ENCODE peak calls at places on chromosomes 4 and X, in four cellular contexts. H is K562, X is H1, W is DND-41. Y is an unnamed sample.

GRCh38 chr4:183960021-183960420 is 54.9 kb downstream of the STOX2 start:
- DNase-seq in H (peak; percentile 6), X (peak; percentile 53), W (no peak), Y (no peak)

GRCh38 chrX:666762-667161 is 36.2 kb downstream of the SHOX start:
- DNase-seq in H (no peak), X (no peak), W (no peak), Y (no peak)

GRCh38 chrX:136259543-136259942 is 8.3 kb upstream of the MAP7D3 start:
- DNase-seq in H (no peak), X (no peak), W (peak; percentile 6), Y (no peak)

GRCh38 chr4:62771656-62772557 is 1571.8 kb downstream of the ADGRL3 start:
- DNase-seq in H (no peak), X (peak; percentile 42), W (no peak), Y (no peak)

GRCh38 chr4:124640037-124640730 is 72.3 kb downstream of the ANKRD50 start:
- DNase-seq in H (no peak), X (no peak), W (no peak), Y (peak; percentile 44)

GRCh38 chr4:89800527-89801103 is 36.3 kb downstream of the SNCA start:
- DNase-seq in H (peak; percentile 4), X (no peak), W (no peak), Y (no peak)

GRCh38 chr4:94957030-94957429 is 199.3 kb downstream of the BMPR1B start:
- DNase-seq in H (no peak), X (no peak), W (no peak), Y (no peak)

GRCh38 chrX:40167240-40168182 is 69.8 kb upstream of the BCOR start:
- DNase-seq in H (peak; percentile 46), X (peak; percentile 60), W (no peak), Y (no peak)

GRCh38 chrX:148609766-148610698 is 109.6 kb downstream of the AFF2 start:
- DNase-seq in H (no peak), X (no peak), W (no peak), Y (no peak)

GRCh38 chr4:87153078-87153477 is 67.3 kb downstream of the KLHL8 start:
- DNase-seq in H (no peak), X (no peak), W (no peak), Y (no peak)

DNA sequence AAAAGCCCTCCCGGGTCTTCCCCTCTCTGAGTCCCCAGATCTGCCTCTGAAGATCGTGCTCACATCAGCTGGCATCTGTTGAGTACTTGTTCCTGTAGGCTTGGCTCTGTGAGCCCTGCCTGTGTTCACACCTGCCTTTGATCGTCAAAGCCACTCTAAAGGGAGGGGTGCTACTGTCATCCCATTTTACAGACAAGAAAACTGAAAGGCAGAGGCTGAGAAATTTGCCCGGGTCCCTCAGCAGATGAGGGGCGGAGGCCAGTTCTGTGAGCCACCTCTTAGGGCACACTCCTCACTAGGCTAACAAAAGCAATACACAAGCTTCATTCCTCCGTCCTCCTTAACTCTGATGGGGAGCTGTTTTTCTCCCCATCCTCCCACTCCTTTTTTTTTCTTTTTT is 655 bp downstream of the CYTL1 start:
- DNase-seq in H (no peak), X (no peak), W (no peak), Y (no peak)
- TF ChIP-seq EZH2 in H (no peak), X (no peak), W (no peak), Y (no peak)

GRCh38 chrX:25003066-25003849 is 12.5 kb downstream of the ARX start:
- DNase-seq in H (no peak), X (no peak), W (no peak), Y (no peak)
- TF ChIP-seq EZH2 in H (no peak), X (peak; percentile 24), W (no peak), Y (peak; percentile 76)

GRCh38 chr4:127250577-127250976 is 382.2 kb upstream of the INTU start:
- DNase-seq in H (no peak), X (no peak), W (no peak), Y (no peak)

GRCh38 chr4:127249767-127250108 is 383.0 kb upstream of the INTU start:
- DNase-seq in H (no peak), X (no peak), W (no peak), Y (no peak)

GRCh38 chr4:127249066-127249766 is 383.5 kb upstream of the INTU start:
- DNase-seq in H (peak; percentile 3), X (no peak), W (no peak), Y (no peak)

GRCh38 chr4:127247293-127247952 is 385.3 kb upstream of the INTU start:
- DNase-seq in H (no peak), X (no peak), W (no peak), Y (no peak)

GRCh38 chr4:127251423-127251822 is 381.3 kb upstream of the INTU start:
- DNase-seq in H (no peak), X (no peak), W (no peak), Y (no peak)
- TF ChIP-seq EZH2 in H (no peak), X (no peak), W (no peak), Y (no peak)

GRCh38 chr4:23875317-23875716 is 14.5 kb downstream of the PPARGC1A start:
- DNase-seq in H (no peak), X (no peak), W (no peak), Y (no peak)
- TF ChIP-seq EZH2 in H (no peak), X (no peak), W (no peak), Y (no peak)

DNA sequence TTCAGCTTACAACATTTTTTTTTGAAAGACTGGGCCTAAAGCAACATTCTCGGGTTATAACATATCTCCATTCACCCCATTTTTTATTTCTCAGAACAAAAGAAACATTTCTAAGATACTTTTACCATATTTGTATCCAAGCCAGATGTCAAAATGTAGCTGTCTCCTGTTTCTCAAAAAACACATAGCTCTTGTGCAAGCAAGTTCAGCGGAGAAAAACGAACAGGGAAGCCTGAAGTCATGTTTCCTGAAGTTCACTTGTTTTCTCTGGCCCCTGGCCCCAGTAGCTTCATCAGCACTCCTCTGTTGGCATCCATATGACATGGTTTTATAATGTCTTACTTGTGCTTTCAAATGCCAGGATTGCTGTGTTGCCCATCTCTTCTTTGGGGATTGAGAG is 218.2 kb downstream of the BANK1 start:
- DNase-seq in H (no peak), X (no peak), W (no peak), Y (no peak)
- TF ChIP-seq EZH2 in H (no peak), X (no peak), W (no peak), Y (no peak)

DNA sequence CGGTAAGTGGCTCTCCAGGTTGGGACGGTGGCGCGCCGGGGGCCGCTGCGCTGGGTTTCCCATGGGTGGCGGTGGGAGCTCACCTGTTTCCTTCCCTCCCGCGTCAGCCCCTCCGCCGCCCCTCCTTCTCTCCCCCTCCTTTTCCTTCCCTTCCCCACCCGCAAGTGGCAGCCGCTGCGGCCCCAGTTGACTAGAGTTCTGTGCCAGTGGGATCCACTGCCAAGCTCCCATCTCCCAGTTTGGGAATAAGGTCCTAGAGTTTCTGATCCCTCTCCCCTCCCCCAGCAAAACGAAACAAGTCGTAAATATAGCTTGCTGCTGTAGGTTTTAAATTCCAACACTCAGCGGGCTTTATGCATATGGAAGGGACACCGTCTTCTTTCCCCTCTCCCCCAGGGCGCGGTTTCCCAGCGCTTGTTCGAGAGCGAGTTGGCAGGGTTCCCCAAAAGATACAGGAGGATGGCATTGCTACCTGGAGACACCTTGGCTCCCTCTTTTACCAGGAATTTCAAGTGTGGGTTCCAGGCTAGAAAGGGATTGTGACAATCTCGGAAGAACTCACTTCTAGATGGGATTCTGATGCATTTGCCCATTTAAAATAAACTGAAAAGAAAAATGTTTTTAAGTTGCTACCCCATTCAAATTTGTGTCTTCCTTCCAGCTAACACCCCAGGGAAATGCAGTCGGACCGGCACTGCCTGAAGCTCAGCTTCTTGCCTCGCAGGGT is 1.2 kb downstream of the TLL1 start:
- DNase-seq in H (no peak), X (peak; percentile 55), W (no peak), Y (no peak)
- TF ChIP-seq EZH2 in H (no peak), X (peak; percentile 51), W (no peak), Y (no peak)

DNA sequence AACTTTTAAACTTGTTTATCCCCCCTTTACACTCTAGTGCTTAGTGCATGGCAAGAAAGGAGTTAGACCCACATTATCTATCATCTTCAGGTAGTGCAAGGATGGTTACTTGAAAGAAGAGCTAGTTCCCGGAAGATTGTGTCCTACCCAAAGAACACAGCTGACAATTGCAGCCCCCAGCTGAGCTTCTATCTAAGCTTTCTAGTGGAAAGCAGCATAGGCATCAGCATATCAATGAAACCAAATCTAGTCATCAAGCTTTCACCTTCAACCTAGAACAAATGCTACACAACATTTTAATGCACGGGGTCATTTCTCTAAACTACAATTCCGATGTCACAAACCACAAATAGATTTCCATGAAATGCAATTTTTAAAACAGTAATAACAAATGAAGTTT is 88.9 kb upstream of the TFDP3 start:
- DNase-seq in H (no peak), X (no peak), W (no peak), Y (no peak)
- TF ChIP-seq EZH2 in H (no peak), X (no peak), W (no peak), Y (no peak)

GRCh38 chr4:154740462-154740861 is 3.3 kb upstream of the LRAT start:
- DNase-seq in H (no peak), X (peak; percentile 51), W (no peak), Y (no peak)

GRCh38 chr4:154744341-154744948 is 645 bp downstream of the LRAT start:
- DNase-seq in H (no peak), X (no peak), W (no peak), Y (no peak)

GRCh38 chr4:154741131-154741530 is 2.7 kb upstream of the LRAT start:
- DNase-seq in H (no peak), X (no peak), W (no peak), Y (no peak)

GRCh38 chr4:154741877-154742851 is 1.6 kb upstream of the LRAT start:
- DNase-seq in H (no peak), X (peak; percentile 64), W (no peak), Y (no peak)

DNA sequence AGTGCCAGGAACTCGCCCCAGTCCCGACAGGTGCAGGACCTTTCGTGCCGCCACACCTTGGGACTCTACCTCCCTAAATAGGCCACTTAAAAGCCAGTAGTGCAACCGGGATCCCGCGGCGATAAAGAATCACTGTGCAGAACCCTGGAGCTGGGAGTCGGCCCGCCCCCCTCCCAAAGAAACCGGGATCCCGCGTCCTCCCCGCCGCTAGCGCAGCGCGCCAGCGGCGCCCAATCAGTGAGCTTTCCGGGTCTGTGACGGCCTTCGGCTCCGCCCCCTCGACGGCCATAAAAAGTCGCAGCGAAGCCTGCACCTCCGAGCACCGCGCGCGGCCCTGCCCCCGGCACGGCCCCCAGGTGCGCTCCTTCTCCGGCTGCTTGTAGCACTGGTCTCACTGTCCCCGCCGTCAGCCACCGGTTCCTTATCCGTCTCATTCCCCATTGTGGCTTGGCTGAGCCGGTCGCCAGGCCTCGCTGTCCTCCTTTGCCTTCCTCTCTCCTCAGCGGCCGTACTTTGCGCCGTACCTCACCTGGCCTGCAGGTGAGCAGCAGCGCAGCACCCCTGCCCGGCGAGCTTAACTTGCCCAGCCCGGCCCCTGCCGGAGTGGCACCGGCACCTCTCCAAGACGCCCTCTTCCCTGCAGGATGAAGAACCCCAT is at the start of gene LRAT:
- DNase-seq in H (peak; percentile 15), X (peak; percentile 91), W (no peak), Y (no peak)
- TF ChIP-seq EZH2 in H (no peak), X (no peak), W (no peak), Y (no peak)